ENCODE peak calls at places on chromosomes 16 and 17, in seven cellular contexts. L is heart left ventricle, G is hepatocyte, I is kidney epithelial cell, W is ascending aorta, B is lower lobe of right lung, H is fibroblast of lung. T is an unnamed sample.

GRCh38 chr17:31131299-31131698 is 36.5 kb downstream of the NF1 start:
- DNase-seq in L (no peak), G (no peak), I (no peak), W (no peak), B (no peak), H (no peak), T (no peak)

GRCh38 chr17:32286518-32286900 is 20.9 kb downstream of the RHBDL3 start:
- DNase-seq in L (no peak), G (no peak), I (no peak), W (no peak), B (no peak), H (no peak), T (no peak)

GRCh38 chr17:75908201-75908600 is 3.5 kb upstream of the MRPL38 start:
- DNase-seq in L (peak; percentile 78), G (no peak), I (no peak), W (no peak), B (peak; percentile 84), H (no peak), T (no peak)

GRCh38 chr16:4606354-4606753 is 8.3 kb downstream of the UBALD1 start:
- DNase-seq in L (no peak), G (no peak), I (no peak), W (no peak), B (no peak), H (no peak), T (no peak)

GRCh38 chr16:11300560-11300892 is 19.4 kb upstream of the PRM1 start:
- DNase-seq in L (no peak), G (no peak), I (no peak), W (no peak), B (no peak), H (no peak), T (no peak)

GRCh38 chr17:46915596-46915995 is 7.4 kb upstream of the GOSR2 start:
- DNase-seq in L (no peak), G (no peak), I (no peak), W (no peak), B (no peak), H (no peak), T (no peak)

GRCh38 chr17:66644311-66644710 is 190.6 kb upstream of the CACNG5 start:
- DNase-seq in L (no peak), G (no peak), I (no peak), W (no peak), B (no peak), H (no peak), T (no peak)

GRCh38 chr16:86597880-86598606 is 19.7 kb downstream of the FOXL1 start:
- DNase-seq in L (no peak), G (no peak), I (no peak), W (peak; percentile 89), B (no peak), H (no peak), T (no peak)

GRCh38 chr17:1203111-1203966 is 23.6 kb upstream of the ABR start:
- DNase-seq in L (peak; percentile 84), G (peak; percentile 86), I (no peak), W (peak; percentile 86), B (peak; percentile 86), H (peak; percentile 54), T (peak; percentile 86)

GRCh38 chr17:61621317-61621716 is 30.3 kb upstream of the NACA2 start:
- DNase-seq in L (no peak), G (no peak), I (no peak), W (no peak), B (no peak), H (no peak), T (no peak)

GRCh38 chr16:89602273-89602951 is 11.0 kb upstream of the DPEP1 start:
- DNase-seq in L (no peak), G (peak; percentile 80), I (peak; percentile 87), W (no peak), B (no peak), H (peak; percentile 80), T (peak; percentile 78)

GRCh38 chr16:60127196-60127595 is 1393.1 kb upstream of the GOT2 start:
- DNase-seq in L (no peak), G (no peak), I (no peak), W (no peak), B (no peak), H (no peak), T (no peak)

GRCh38 chr16:4976611-4977145 is 18.5 kb downstream of the SEC14L5 start:
- DNase-seq in L (no peak), G (no peak), I (no peak), W (no peak), B (no peak), H (no peak), T (peak; percentile 13)

GRCh38 chr16:16083421-16084156 is 134.2 kb downstream of the ABCC1 start:
- DNase-seq in L (no peak), G (no peak), I (peak; percentile 16), W (no peak), B (no peak), H (peak; percentile 55), T (no peak)

GRCh38 chr17:21186399-21187187 is 27.4 kb downstream of the TMEM11 start:
- DNase-seq in L (no peak), G (no peak), I (no peak), W (no peak), B (peak; percentile 8), H (no peak), T (no peak)

GRCh38 chr17:56173958-56174357 is 20.7 kb downstream of the ANKFN1 start:
- DNase-seq in L (no peak), G (no peak), I (no peak), W (no peak), B (no peak), H (no peak), T (no peak)

GRCh38 chr16:75080205-75081029 is 36.2 kb downstream of the LDHD start:
- DNase-seq in L (no peak), G (no peak), I (no peak), W (no peak), B (no peak), H (peak; percentile 80), T (no peak)

GRCh38 chr17:2120550-2121335 is 65.8 kb downstream of the HIC1 start:
- DNase-seq in L (no peak), G (peak; percentile 19), I (no peak), W (no peak), B (no peak), H (no peak), T (no peak)

DNA sequence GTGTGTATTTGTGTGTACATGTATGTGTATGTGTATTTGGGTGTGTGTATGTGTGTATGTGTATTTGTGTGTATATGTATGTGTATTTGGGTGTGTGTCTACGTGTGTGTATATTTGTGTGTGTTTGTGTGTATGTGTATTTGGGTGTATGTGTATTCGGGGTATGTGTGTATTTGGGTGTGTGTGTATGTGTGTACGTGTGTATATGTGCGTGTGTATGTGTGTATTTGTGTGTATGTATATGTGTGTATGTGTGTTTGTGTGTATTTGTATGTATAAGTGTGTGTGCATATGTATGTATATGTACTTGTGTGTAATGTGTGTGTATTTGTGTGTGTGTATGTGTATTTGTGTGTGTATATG is 62.0 kb downstream of the HAPSTR1 start:
- DNase-seq in L (no peak), G (no peak), I (no peak), W (no peak), B (no peak), H (no peak), T (no peak)
- TF ChIP-seq CTCF in L (no peak), G (no peak), I (no peak), W (no peak), B (no peak), H (no peak), T (no peak)

GRCh38 chr16:55632259-55632658 is 23.5 kb upstream of the SLC6A2 start:
- DNase-seq in L (no peak), G (no peak), I (no peak), W (no peak), B (no peak), H (no peak), T (no peak)
- TF ChIP-seq CTCF in L (no peak), G (no peak), I (no peak), W (no peak), B (no peak), H (no peak), T (no peak)

DNA sequence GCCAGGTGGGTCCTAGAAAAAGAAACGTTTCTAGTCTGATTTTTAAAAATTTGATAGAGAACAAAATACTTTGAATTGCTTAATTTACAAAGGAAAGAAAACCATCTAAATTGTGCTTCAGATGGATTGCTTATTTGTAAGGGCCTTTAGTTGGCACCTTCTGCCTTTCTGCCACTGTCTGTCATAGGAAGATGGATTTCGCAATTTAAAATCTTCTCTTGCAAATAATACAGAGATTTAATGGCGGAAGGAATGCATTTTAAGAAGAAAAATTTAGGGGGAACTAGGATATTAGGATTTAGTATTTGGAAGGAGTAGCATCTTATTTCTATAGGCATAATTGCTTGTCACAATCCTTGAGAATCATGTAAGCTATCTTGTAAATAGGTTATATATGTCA is 175.5 kb upstream of the RBL2 start:
- DNase-seq in L (no peak), G (no peak), I (no peak), W (no peak), B (no peak), H (no peak), T (no peak)
- TF ChIP-seq CTCF in L (no peak), G (no peak), I (no peak), W (no peak), B (no peak), H (no peak), T (no peak)

GRCh38 chr16:72427786-72428480 is 256.0 kb upstream of the PMFBP1 start:
- DNase-seq in L (no peak), G (no peak), I (no peak), W (no peak), B (no peak), H (no peak), T (no peak)

GRCh38 chr16:72426416-72426815 is 254.5 kb upstream of the PMFBP1 start:
- DNase-seq in L (no peak), G (no peak), I (no peak), W (no peak), B (no peak), H (no peak), T (no peak)

GRCh38 chr16:72429566-72430160 is 257.7 kb upstream of the PMFBP1 start:
- DNase-seq in L (no peak), G (no peak), I (no peak), W (no peak), B (no peak), H (no peak), T (no peak)

GRCh38 chr16:72427001-72427785 is 255.2 kb upstream of the PMFBP1 start:
- DNase-seq in L (no peak), G (no peak), I (no peak), W (no peak), B (no peak), H (no peak), T (no peak)

DNA sequence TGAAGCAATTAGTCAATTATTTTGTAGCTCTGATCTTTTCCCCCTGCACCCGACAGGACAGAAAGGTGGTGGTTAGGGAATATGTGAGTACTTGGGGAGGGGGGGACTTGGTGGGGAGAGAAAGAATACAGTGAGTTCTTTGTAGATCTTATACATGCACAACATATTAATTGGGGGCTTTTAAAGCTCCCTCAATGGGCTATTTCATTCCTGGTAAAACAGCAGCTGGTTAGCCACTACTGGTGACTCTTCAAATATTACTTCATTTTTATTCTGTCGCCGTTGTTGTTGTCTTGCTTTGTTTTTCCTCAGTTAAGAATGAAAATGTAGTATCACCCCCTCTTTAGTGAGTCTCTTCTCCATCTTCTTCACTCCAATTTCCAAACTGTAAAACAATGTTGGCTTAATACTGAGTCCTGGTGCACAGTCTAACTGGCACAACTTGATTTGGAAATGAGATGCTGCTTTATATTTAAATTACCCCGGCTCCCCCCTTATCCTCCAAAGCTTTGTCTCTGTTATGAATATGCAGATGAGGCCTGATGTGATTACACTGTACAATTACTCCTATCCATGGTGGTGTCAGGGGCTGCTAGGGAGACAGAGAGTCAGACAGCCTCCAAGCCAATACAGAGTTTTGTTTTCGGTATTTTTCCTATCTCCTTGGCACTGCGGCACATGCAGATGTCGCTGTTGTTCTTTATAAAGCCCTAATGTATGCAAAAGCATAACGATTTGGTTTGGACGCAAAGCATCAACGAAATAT is 256.8 kb upstream of the PMFBP1 start:
- DNase-seq in L (no peak), G (no peak), I (no peak), W (no peak), B (no peak), H (no peak), T (no peak)
- TF ChIP-seq CTCF in L (no peak), G (no peak), I (no peak), W (no peak), B (no peak), H (no peak), T (no peak)